ENCODE peak calls at places on chromosome X, in six cellular contexts. T is activated naive CD8-positive, alpha-beta T cell treated with anti-CD3 and anti-CD28 coated beads, Interleukin-2, amount 50 U/mL, for 24 hours; D is cardiac muscle cell; Y is RCC 7860; X is HL-60; A is body of pancreas. L is an unnamed sample.

GRCh38 chrX:7083468-7084396 is 63.8 kb upstream of the STS start:
- DNase-seq in A (no peak), Y (peak; percentile 86), T (peak; percentile 34), X (peak; percentile 74), D (no peak), L (no peak)

GRCh38 chrX:103073442-103073841 is 9.5 kb upstream of the BEX1 start:
- DNase-seq in D (no peak), A (no peak), X (no peak), T (no peak), Y (no peak), L (no peak)

GRCh38 chrX:105461013-105461412 is 240.5 kb upstream of the TEX13A start:
- DNase-seq in T (no peak), X (no peak), D (no peak), Y (no peak), A (no peak), L (no peak)

GRCh38 chrX:31099536-31100090 is 27.8 kb upstream of the FTHL17 start:
- DNase-seq in T (peak; percentile 27), A (no peak), D (no peak), Y (no peak), X (peak; percentile 0), L (no peak)

GRCh38 chrX:136906921-136907510 is 26.5 kb upstream of the RBMX start:
- DNase-seq in X (no peak), A (peak; percentile 55), Y (no peak), D (no peak), T (no peak), L (no peak)

GRCh38 chrX:97309717-97310116 is 426.0 kb downstream of the RPA4 start:
- DNase-seq in A (no peak), T (no peak), Y (no peak), X (no peak), D (no peak), L (no peak)

GRCh38 chrX:40105791-40106676 is 8.3 kb upstream of the BCOR start:
- DNase-seq in X (no peak), D (peak; percentile 89), T (peak; percentile 71), Y (peak; percentile 28), A (peak; percentile 80), L (no peak)

GRCh38 chrX:46912673-46913491 is 661 bp downstream of the JADE3 start:
- DNase-seq in X (no peak), D (peak; percentile 65), T (peak; percentile 35), Y (peak; percentile 16), A (peak; percentile 63), L (no peak)

GRCh38 chrX:134004038-134004437 is 18.6 kb upstream of the GPC3 start:
- DNase-seq in D (no peak), A (no peak), Y (no peak), T (no peak), X (no peak), L (no peak)

GRCh38 chrX:16712825-16713155 is 321 bp upstream of the CTPS2 start:
- DNase-seq in Y (no peak), X (no peak), A (no peak), D (no peak), T (no peak), L (no peak)

GRCh38 chrX:31333181-31333831 is 261.5 kb upstream of the FTHL17 start:
- DNase-seq in D (no peak), A (no peak), Y (peak; percentile 68), X (no peak), T (no peak), L (no peak)

GRCh38 chrX:15447985-15448639 is 45.0 kb downstream of the PIR start:
- DNase-seq in Y (no peak), A (no peak), X (no peak), T (no peak), D (peak; percentile 9), L (no peak)

GRCh38 chrX:9204560-9204959 is 170.6 kb upstream of the FAM9B start:
- DNase-seq in X (no peak), T (no peak), Y (peak; percentile 39), D (no peak), A (no peak), L (no peak)

GRCh38 chrX:20218809-20219505 is 47.8 kb downstream of the RPS6KA3 start:
- DNase-seq in T (no peak), D (no peak), Y (no peak), X (no peak), A (peak; percentile 58), L (no peak)

GRCh38 chrX:103477496-103477895 is 41.8 kb downstream of the RAB40A start:
- DNase-seq in D (no peak), X (no peak), T (no peak), A (no peak), Y (no peak), L (no peak)